ENCODE peak calls at places on chromosomes 4 and X, in eight cellular contexts. C is GM13976, I is epithelial cell of prostate, B is NCI-H82, K is gastrocnemius medialis, M is GOT3, Z is kidney, F is pulmonary artery endothelial cell. D is an unnamed sample.
A peak's percentile ranks its signal among the peaks of the same experiment; 100 is the strongest.

GRCh38 chr4:21656832-21657231 is 291.7 kb downstream of the KCNIP4 start:
- DNase-seq in M (no peak), K (no peak), Z (no peak), C (no peak), B (no peak), I (no peak), F (peak; percentile 80), D (no peak)

GRCh38 chr4:21470531-21470930 is 478.0 kb downstream of the KCNIP4 start:
- DNase-seq in Z (no peak), C (no peak), K (no peak), B (peak; percentile 75), I (peak; percentile 33), M (no peak), F (no peak), D (no peak)

GRCh38 chr4:25252230-25253071 is 18.6 kb downstream of the PI4K2B start:
- DNase-seq in F (no peak), M (no peak), K (no peak), Z (no peak), C (no peak), B (no peak), I (no peak), D (no peak)

GRCh38 chr4:140296871-140297570 is 76.4 kb upstream of the SCOC start:
- DNase-seq in M (no peak), C (no peak), B (no peak), K (no peak), F (no peak), I (no peak), Z (no peak), D (no peak)

GRCh38 chrX:29043751-29044150 is 456.5 kb downstream of the IL1RAPL1 start:
- DNase-seq in Z (no peak), B (no peak), I (no peak), C (no peak), K (no peak), M (no peak), F (no peak), D (no peak)

GRCh38 chrX:41718481-41719245 is 5.3 kb upstream of the GPR82 start:
- DNase-seq in K (no peak), Z (no peak), M (no peak), F (no peak), B (no peak), I (no peak), C (no peak), D (no peak)

GRCh38 chrX:19789782-19790181 is 97.6 kb downstream of the SH3KBP1 start:
- DNase-seq in K (no peak), I (no peak), F (no peak), B (peak; percentile 23), Z (no peak), M (no peak), C (no peak), D (no peak)

GRCh38 chr4:57131849-57132745 is 21.9 kb upstream of the IGFBP7 start:
- DNase-seq in I (no peak), Z (no peak), C (no peak), M (no peak), B (no peak), K (no peak), F (peak; percentile 52), D (no peak)

GRCh38 chr4:41044165-41044564 is 170.2 kb downstream of the APBB2 start:
- DNase-seq in F (no peak), K (no peak), I (no peak), M (no peak), C (no peak), Z (no peak), B (no peak), D (no peak)

GRCh38 chrX:47751670-47752069 is 85.0 kb upstream of the ZNF81 start:
- DNase-seq in B (peak; percentile 73), M (no peak), K (no peak), I (no peak), F (no peak), C (peak; percentile 18), Z (no peak), D (no peak)

GRCh38 chr4:61462451-61463326 is 262.6 kb downstream of the ADGRL3 start:
- DNase-seq in Z (no peak), C (no peak), M (no peak), B (peak; percentile 9), F (no peak), I (peak; percentile 74), K (no peak), D (no peak)

GRCh38 chr4:621296-622070 is 3.9 kb upstream of the PDE6B start:
- DNase-seq in C (no peak), M (no peak), K (no peak), F (no peak), B (no peak), I (no peak), Z (no peak), D (no peak)

GRCh38 chr4:181330654-181331595 is 912.3 kb upstream of the TENM3 start:
- DNase-seq in F (no peak), K (no peak), I (no peak), Z (no peak), C (no peak), M (no peak), B (no peak), D (no peak)

GRCh38 chr4:3826247-3827172 is 60.3 kb downstream of the ADRA2C start:
- DNase-seq in F (no peak), C (no peak), B (no peak), M (no peak), I (no peak), Z (peak; percentile 56), K (no peak), D (no peak)

GRCh38 chr4:151540728-151541437 is 131.9 kb downstream of the FHIP1A start:
- DNase-seq in M (no peak), F (peak; percentile 8), B (no peak), Z (no peak), C (no peak), K (peak; percentile 16), I (peak; percentile 100), D (no peak)

GRCh38 chr4:7434766-7435150 is at the start of gene PSAPL1:
- DNase-seq in B (no peak), C (no peak), Z (peak; percentile 49), K (no peak), M (no peak), I (no peak), F (no peak), D (no peak)

GRCh38 chr4:30436394-30436793 is 283.8 kb upstream of the PCDH7 start:
- DNase-seq in B (no peak), C (no peak), F (no peak), M (no peak), I (no peak), K (no peak), Z (no peak), D (no peak)

GRCh38 chrX:17824980-17825379 is 36.1 kb downstream of the RAI2 start:
- DNase-seq in M (no peak), B (no peak), F (no peak), Z (no peak), I (no peak), C (no peak), K (no peak), D (no peak)

GRCh38 chrX:123184199-123184857 is at the start of gene GRIA3:
- DNase-seq in C (peak; percentile 15), K (no peak), Z (no peak), I (no peak), M (no peak), F (no peak), B (peak; percentile 40), D (no peak)

GRCh38 chr4:4919926-4920325 is 60.5 kb downstream of the MSX1 start:
- DNase-seq in Z (no peak), M (no peak), B (no peak), F (no peak), I (no peak), K (no peak), C (no peak), D (no peak)

GRCh38 chr4:16439003-16439402 is 212.7 kb upstream of the TAPT1 start:
- DNase-seq in I (no peak), Z (no peak), F (no peak), M (no peak), K (no peak), B (no peak), C (no peak), D (no peak)

GRCh38 chrX:13893826-13894225 is 76.9 kb upstream of the GPM6B start:
- DNase-seq in F (no peak), I (no peak), B (no peak), C (no peak), Z (no peak), M (no peak), K (no peak), D (no peak)

GRCh38 chr4:73944061-73944875 is 37.6 kb downstream of the PF4 start:
- DNase-seq in F (no peak), C (no peak), K (no peak), I (no peak), Z (peak; percentile 77), M (no peak), B (peak; percentile 80), D (no peak)

GRCh38 chr4:41692717-41693345 is 55.7 kb downstream of the PHOX2B start:
- DNase-seq in C (peak; percentile 23), Z (no peak), F (no peak), I (no peak), K (no peak), B (peak; percentile 80), M (peak; percentile 4), D (no peak)

GRCh38 chr4:38730830-38731646 is 51.8 kb downstream of the TLR10 start:
- DNase-seq in Z (peak; percentile 91), B (peak; percentile 77), M (peak; percentile 3), F (no peak), I (no peak), C (peak; percentile 80), K (peak; percentile 37), D (peak; percentile 89)

GRCh38 chrX:36867143-36867542 is 141.0 kb upstream of the FAM47C start:
- DNase-seq in Z (no peak), M (no peak), F (no peak), K (no peak), C (peak; percentile 1), I (no peak), B (peak; percentile 68), D (no peak)

GRCh38 chr4:18695733-18696527 is 674.4 kb upstream of the LCORL start:
- DNase-seq in Z (no peak), K (no peak), F (no peak), M (no peak), B (peak; percentile 51), I (no peak), C (no peak), D (no peak)

GRCh38 chrX:110056419-110056818 is 53.5 kb downstream of the TMEM164 start:
- DNase-seq in M (no peak), B (no peak), C (no peak), K (no peak), F (no peak), I (no peak), Z (no peak), D (no peak)

GRCh38 chrX:73850124-73851013 is 287.4 kb downstream of the CHIC1 start:
- DNase-seq in B (peak; percentile 46), Z (no peak), M (no peak), I (no peak), C (peak; percentile 32), K (no peak), F (peak; percentile 5), D (no peak)

GRCh38 chr4:88244821-88245579 is 39.4 kb downstream of the PPM1K start:
- DNase-seq in K (peak; percentile 70), C (no peak), I (no peak), Z (no peak), M (no peak), F (no peak), B (no peak), D (no peak)

GRCh38 chr4:181528570-181529184 is 714.5 kb upstream of the TENM3 start:
- DNase-seq in I (no peak), F (no peak), C (peak; percentile 33), K (peak; percentile 3), B (peak; percentile 74), M (no peak), Z (no peak), D (no peak)

GRCh38 chr4:21768349-21769310 is 179.9 kb downstream of the KCNIP4 start:
- DNase-seq in F (peak; percentile 33), M (no peak), Z (no peak), K (no peak), B (peak; percentile 74), I (no peak), C (peak; percentile 5), D (no peak)

GRCh38 chr4:168652818-168653217 is 156.0 kb downstream of the PALLD start:
- DNase-seq in B (peak; percentile 56), Z (no peak), I (no peak), K (no peak), F (no peak), C (no peak), M (no peak), D (no peak)

GRCh38 chr4:107734120-107734519 is 14.1 kb upstream of the PAPSS1 start:
- DNase-seq in I (no peak), M (no peak), F (no peak), C (no peak), Z (no peak), K (no peak), B (peak; percentile 41), D (no peak)

D was measured in right atrium auricular region.